ENCODE peak calls at places on chromosome 1, in ten cellular contexts. R, G, N, L, W, O, M, D, U and X are unnamed samples.

GRCh38 chr1:30675761-30676160 is 47.6 kb downstream of the MATN1 start:
- DNase-seq in W (no peak), U (no peak), N (no peak), G (no peak), M (no peak), O (peak), D (no peak), R (no peak), L (no peak), X (no peak)

GRCh38 chr1:226723640-226724532 is 15.2 kb downstream of the ITPKB start:
- DNase-seq in D (no peak), R (no peak), O (peak), W (peak), U (peak), N (no peak), G (no peak), M (peak), L (no peak), X (no peak)

GRCh38 chr1:26921462-26922200 is at the start of gene NUDC:
- DNase-seq in W (peak), U (peak), D (peak), N (peak), M (peak), G (peak), O (peak), R (peak), L (peak), X (peak)

GRCh38 chr1:240234477-240235225 is 143.0 kb downstream of the FMN2 start:
- DNase-seq in W (no peak), D (no peak), U (no peak), R (no peak), L (no peak), M (no peak), G (no peak), O (peak), N (no peak), X (no peak)

GRCh38 chr1:29626066-29626465 is 389.7 kb downstream of the PTPRU start:
- DNase-seq in G (no peak), D (no peak), W (no peak), U (no peak), L (no peak), O (no peak), R (no peak), M (no peak), N (no peak), X (no peak)

GRCh38 chr1:8870605-8871538 is 7.6 kb downstream of the ENO1 start:
- DNase-seq in U (peak), L (no peak), M (no peak), R (no peak), D (no peak), G (no peak), N (no peak), O (peak), W (no peak), X (no peak)

GRCh38 chr1:13941315-13941714 is 241.3 kb downstream of the PRDM2 start:
- DNase-seq in U (no peak), L (no peak), D (no peak), W (no peak), M (no peak), N (no peak), O (no peak), R (no peak), G (no peak), X (no peak)

GRCh38 chr1:1033009-1033587 is 13.2 kb downstream of the AGRN start:
- DNase-seq in D (peak), L (peak), N (peak), R (peak), U (peak), O (no peak), G (peak), W (peak), M (peak), X (no peak)

GRCh38 chr1:11158720-11159321 is 30.3 kb upstream of the ANGPTL7 start:
- DNase-seq in U (peak), O (peak), D (no peak), R (no peak), M (no peak), L (no peak), N (no peak), W (no peak), G (no peak), X (no peak)

GRCh38 chr1:245310605-245311531 is 156.1 kb downstream of the KIF26B start:
- DNase-seq in R (no peak), D (peak), L (no peak), U (no peak), O (no peak), M (no peak), W (peak), G (no peak), N (peak), X (no peak)

GRCh38 chr1:152901631-152902030 is 6.7 kb upstream of the IVL start:
- DNase-seq in U (no peak), N (no peak), W (no peak), M (no peak), L (no peak), G (no peak), O (no peak), R (no peak), D (no peak), X (no peak)

GRCh38 chr1:154880651-154881050 is 10.6 kb upstream of the KCNN3 start:
- DNase-seq in U (no peak), N (no peak), O (no peak), G (no peak), W (no peak), L (no peak), R (no peak), M (no peak), D (no peak), X (no peak)

GRCh38 chr1:235643837-235644692 is 5.5 kb downstream of the GNG4 start:
- DNase-seq in M (no peak), W (no peak), O (no peak), L (no peak), D (no peak), R (no peak), U (no peak), N (no peak), G (no peak), X (no peak)

GRCh38 chr1:201405484-201405831 is 6.3 kb upstream of the LAD1 start:
- DNase-seq in D (no peak), L (no peak), G (no peak), U (peak), M (no peak), O (no peak), W (no peak), N (no peak), R (no peak), X (no peak)

GRCh38 chr1:19067187-19067911 is 110.9 kb upstream of the IFFO2 start:
- DNase-seq in O (no peak), N (no peak), M (no peak), W (no peak), U (peak), R (peak), G (no peak), L (no peak), D (no peak), X (no peak)

GRCh38 chr1:160956966-160957365 is 2.4 kb upstream of the ITLN2 start:
- DNase-seq in W (no peak), O (no peak), L (no peak), N (no peak), U (no peak), M (no peak), G (no peak), D (no peak), R (no peak), X (no peak)

GRCh38 chr1:229027622-229028182 is 243.2 kb upstream of the RAB4A start:
- DNase-seq in R (no peak), N (no peak), U (peak), O (peak), M (no peak), W (no peak), L (no peak), G (peak), D (no peak), X (no peak)

GRCh38 chr1:206921772-206922265 is at the start of gene FCMR:
- DNase-seq in M (no peak), G (no peak), U (no peak), L (no peak), D (peak), R (no peak), O (no peak), W (no peak), N (no peak), X (no peak)

GRCh38 chr1:9684806-9685205 is 33.3 kb downstream of the PIK3CD start:
- DNase-seq in W (no peak), D (no peak), M (no peak), R (no peak), O (no peak), N (no peak), L (no peak), U (no peak), G (no peak), X (no peak)

GRCh38 chr1:205141236-205142104 is 19.7 kb upstream of the RBBP5 start:
- DNase-seq in M (peak), O (peak), G (peak), D (peak), R (peak), U (peak), W (peak), L (peak), N (peak), X (peak)

GRCh38 chr1:182428043-182428442 is 21.9 kb upstream of the RGSL1 start:
- DNase-seq in N (no peak), L (no peak), D (no peak), O (no peak), R (no peak), G (no peak), U (no peak), W (no peak), M (no peak), X (no peak)

GRCh38 chr1:162059721-162060120 is 9.8 kb upstream of the NOS1AP start:
- DNase-seq in G (no peak), R (no peak), W (no peak), O (no peak), M (no peak), N (no peak), L (no peak), D (no peak), U (no peak), X (no peak)

GRCh38 chr1:184483101-184483813 is 96.4 kb downstream of the C1orf21 start:
- DNase-seq in O (no peak), D (no peak), L (no peak), M (no peak), N (no peak), W (no peak), U (peak), G (no peak), R (no peak), X (no peak)

GRCh38 chr1:70112838-70113237 is 92.5 kb downstream of the LRRC40 start:
- DNase-seq in M (no peak), L (no peak), O (no peak), D (no peak), R (no peak), U (no peak), G (no peak), N (no peak), W (no peak), X (no peak)

GRCh38 chr1:35855016-35855700 is 27.9 kb upstream of the AGO1 start:
- DNase-seq in G (peak), O (no peak), W (peak), N (no peak), L (no peak), U (no peak), D (no peak), R (no peak), M (no peak), X (no peak)

GRCh38 chr1:110436635-110437034 is 14.3 kb upstream of the PROK1 start:
- DNase-seq in R (no peak), W (no peak), O (no peak), M (no peak), U (no peak), N (no peak), L (no peak), G (no peak), D (no peak), X (no peak)

GRCh38 chr1:23283660-23284602 is 60.2 kb downstream of the HNRNPR start:
- DNase-seq in O (no peak), R (no peak), N (no peak), G (no peak), M (no peak), W (no peak), D (no peak), U (peak), L (no peak), X (no peak)

GRCh38 chr1:56502700-56503245 is 76.6 kb downstream of the PLPP3 start:
- DNase-seq in M (no peak), L (no peak), D (no peak), U (peak), O (no peak), R (no peak), N (no peak), W (no peak), G (no peak), X (no peak)

GRCh38 chr1:37449936-37450335 is 24.4 kb upstream of the ZC3H12A start:
- DNase-seq in W (no peak), D (no peak), N (no peak), M (no peak), L (no peak), O (no peak), U (no peak), G (no peak), R (no peak), X (peak)

GRCh38 chr1:216523449-216524190 is 100.4 kb upstream of the USH2A start:
- DNase-seq in N (no peak), M (no peak), R (no peak), L (no peak), D (no peak), U (no peak), W (no peak), G (no peak), O (no peak), X (no peak)

GRCh38 chr1:208604295-208604694 is 360.1 kb upstream of the PLXNA2 start:
- DNase-seq in O (peak), N (peak), L (no peak), U (peak), M (no peak), W (no peak), G (no peak), R (no peak), D (peak), X (no peak)

GRCh38 chr1:221031015-221031889 is 152.0 kb downstream of the HLX start:
- DNase-seq in L (no peak), M (no peak), D (no peak), W (no peak), G (no peak), N (no peak), O (no peak), U (no peak), R (no peak), X (no peak)

GRCh38 chr1:114379987-114380386 is 131.0 kb downstream of the TRIM33 start:
- DNase-seq in M (no peak), L (no peak), D (no peak), U (no peak), W (no peak), N (no peak), O (no peak), G (no peak), R (no peak), X (peak)

GRCh38 chr1:58773406-58773840 is 10.4 kb downstream of the JUN start:
- DNase-seq in M (peak), O (no peak), W (no peak), L (no peak), N (peak), G (no peak), U (peak), R (no peak), D (peak), X (no peak)

GRCh38 chr1:24366707-24367106 is 46.9 kb downstream of the STPG1 start:
- DNase-seq in D (no peak), L (no peak), G (no peak), R (no peak), M (no peak), U (no peak), N (peak), W (no peak), O (no peak), X (no peak)

GRCh38 chr1:181493885-181494284 is 10.6 kb downstream of the CACNA1E start:
- DNase-seq in N (no peak), W (no peak), G (no peak), L (no peak), D (no peak), M (no peak), U (no peak), O (no peak), R (no peak), X (no peak)

GRCh38 chr1:5481889-5482288 is 510.3 kb downstream of the NPHP4 start:
- DNase-seq in N (peak), O (no peak), U (peak), G (peak), W (peak), M (no peak), L (no peak), R (no peak), D (no peak), X (no peak)